ENCODE peak calls at places on chromosomes 3 and 15, in ten cellular contexts. L, X, Z, Y, O, N, E, B, C and A are unnamed samples.

GRCh38 chr3:39361252-39361927 is 21.8 kb upstream of the SLC25A38 start:
- DNase-seq in L (no peak), X (peak; percentile 35), Z (no peak), Y (no peak), O (no peak), N (peak; percentile 29), E (no peak), B (no peak), C (no peak), A (peak; percentile 27)

GRCh38 chr3:62370112-62371031 is 3.0 kb downstream of the FEZF2 start:
- DNase-seq in L (no peak), X (no peak), Z (no peak), Y (no peak), O (peak; percentile 77), N (no peak), E (no peak), B (no peak), C (no peak), A (no peak)

GRCh38 chr15:89628301-89628700 is 27.0 kb downstream of the KIF7 start:
- DNase-seq in L (no peak), X (no peak), Z (no peak), Y (no peak), O (no peak), N (no peak), E (no peak), B (no peak), C (no peak), A (no peak)

GRCh38 chr15:31465083-31465955 is 138.7 kb downstream of the KLF13 start:
- DNase-seq in L (no peak), X (no peak), Z (no peak), Y (no peak), O (no peak), N (no peak), E (peak; percentile 89), B (no peak), C (no peak), A (no peak)

GRCh38 chr3:62558549-62559112 is 185.3 kb upstream of the FEZF2 start:
- DNase-seq in L (no peak), X (no peak), Z (no peak), Y (no peak), O (peak; percentile 88), N (no peak), E (no peak), B (no peak), C (no peak), A (no peak)

GRCh38 chr15:96054606-96055005 is 275.9 kb upstream of the NR2F2 start:
- DNase-seq in L (no peak), X (no peak), Z (no peak), Y (no peak), O (no peak), N (no peak), E (no peak), B (no peak), C (no peak), A (no peak)

GRCh38 chr3:160226026-160226739 is 961 bp downstream of the C3orf80 start:
- DNase-seq in L (no peak), X (peak; percentile 3), Z (no peak), Y (peak; percentile 69), O (peak; percentile 65), N (no peak), E (no peak), B (no peak), C (no peak), A (no peak)

GRCh38 chr3:13596426-13597205 is 47.7 kb downstream of the FBLN2 start:
- DNase-seq in L (no peak), X (no peak), Z (no peak), Y (peak; percentile 18), O (no peak), N (no peak), E (no peak), B (peak; percentile 10), C (no peak), A (no peak)

GRCh38 chr15:78061963-78062427 is 15.5 kb downstream of the TBC1D2B start:
- DNase-seq in L (no peak), X (peak; percentile 49), Z (no peak), Y (no peak), O (no peak), N (peak; percentile 47), E (no peak), B (no peak), C (no peak), A (no peak)

GRCh38 chr15:26260517-26261133 is 397.5 kb upstream of the ATP10A start:
- DNase-seq in L (peak; percentile 12), X (peak; percentile 18), Z (no peak), Y (no peak), O (peak; percentile 86), N (peak; percentile 19), E (no peak), B (peak; percentile 12), C (peak; percentile 2), A (no peak)

GRCh38 chr3:123367467-123368154 is 81.3 kb downstream of the ADCY5 start:
- DNase-seq in L (no peak), X (no peak), Z (no peak), Y (peak; percentile 44), O (no peak), N (no peak), E (no peak), B (peak; percentile 67), C (no peak), A (no peak)

GRCh38 chr15:63296195-63296594 is 18.8 kb downstream of the APH1B start:
- DNase-seq in L (no peak), X (no peak), Z (no peak), Y (no peak), O (no peak), N (no peak), E (no peak), B (no peak), C (no peak), A (no peak)

GRCh38 chr3:12489832-12490231 is 5.6 kb downstream of the TSEN2 start:
- DNase-seq in L (no peak), X (no peak), Z (no peak), Y (no peak), O (peak; percentile 11), N (no peak), E (no peak), B (no peak), C (no peak), A (no peak)

GRCh38 chr3:100910986-100911385 is 82.2 kb downstream of the ABI3BP start:
- DNase-seq in L (no peak), X (no peak), Z (no peak), Y (no peak), O (no peak), N (no peak), E (no peak), B (no peak), C (no peak), A (no peak)

GRCh38 chr15:90064931-90065681 is 37.2 kb downstream of the IDH2 start:
- DNase-seq in L (no peak), X (no peak), Z (no peak), Y (no peak), O (peak; percentile 68), N (no peak), E (peak; percentile 75), B (no peak), C (no peak), A (no peak)

GRCh38 chr3:51934991-51935885 is 6.5 kb downstream of the RRP9 start:
- DNase-seq in L (no peak), X (no peak), Z (no peak), Y (peak; percentile 45), O (no peak), N (no peak), E (no peak), B (no peak), C (no peak), A (no peak)

GRCh38 chr3:100297784-100298183 is 36.8 kb upstream of the NIT2 start:
- DNase-seq in L (no peak), X (no peak), Z (no peak), Y (no peak), O (no peak), N (no peak), E (no peak), B (no peak), C (peak; percentile 13), A (no peak)